ENCODE peak calls at places on chromosomes 16 and 17, in eight cellular contexts. D, P, Z, Y, C, W, X and G are unnamed samples.

GRCh38 chr17:50620848-50621247 is 13.8 kb upstream of the ABCC3 start:
- DNase-seq in D (no peak), P (no peak), Z (no peak), Y (no peak), C (no peak), W (no peak), X (no peak), G (no peak)

GRCh38 chr17:49148171-49148570 is 15.6 kb downstream of the B4GALNT2 start:
- DNase-seq in D (no peak), P (no peak), Z (no peak), Y (no peak), C (no peak), W (no peak), X (no peak), G (no peak)

GRCh38 chr16:80671281-80671849 is 130.6 kb downstream of the DYNLRB2 start:
- DNase-seq in D (no peak), P (no peak), Z (no peak), Y (no peak), C (no peak), W (no peak), X (no peak), G (no peak)

GRCh38 chr17:75009139-75009724 is 3.2 kb upstream of the MRPL58 start:
- DNase-seq in D (peak), P (no peak), Z (no peak), Y (no peak), C (no peak), W (no peak), X (no peak), G (no peak)

GRCh38 chr17:11608396-11608795 is 10.1 kb downstream of the DNAH9 start:
- DNase-seq in D (no peak), P (no peak), Z (peak), Y (no peak), C (no peak), W (peak), X (no peak), G (no peak)

GRCh38 chr16:79599256-79599836 is 1.2 kb downstream of the MAF start:
- DNase-seq in D (peak), P (no peak), Z (no peak), Y (no peak), C (peak), W (no peak), X (no peak), G (no peak)

GRCh38 chr17:45954914-45955313 is 44.1 kb upstream of the STH start:
- DNase-seq in D (no peak), P (no peak), Z (no peak), Y (no peak), C (no peak), W (no peak), X (no peak), G (no peak)

GRCh38 chr16:47777191-47777590 is 316.1 kb downstream of the PHKB start:
- DNase-seq in D (no peak), P (no peak), Z (no peak), Y (no peak), C (no peak), W (no peak), X (no peak), G (peak)

GRCh38 chr17:13996758-13997157 is 72.5 kb upstream of the COX10 start:
- DNase-seq in D (no peak), P (no peak), Z (no peak), Y (no peak), C (no peak), W (no peak), X (no peak), G (peak)

GRCh38 chr17:65530158-65530984 is 31.1 kb downstream of the AXIN2 start:
- DNase-seq in D (no peak), P (no peak), Z (no peak), Y (no peak), C (no peak), W (no peak), X (no peak), G (no peak)

GRCh38 chr17:74159226-74159840 is 44.1 kb upstream of the RPL38 start:
- DNase-seq in D (no peak), P (no peak), Z (no peak), Y (no peak), C (no peak), W (no peak), X (no peak), G (no peak)

GRCh38 chr16:68739964-68740627 is 3.0 kb downstream of the CDH1 start:
- DNase-seq in D (no peak), P (no peak), Z (no peak), Y (no peak), C (no peak), W (peak), X (no peak), G (no peak)

GRCh38 chr16:68194263-68194662 is 41.7 kb downstream of the ESRP2 start:
- DNase-seq in D (no peak), P (no peak), Z (no peak), Y (no peak), C (no peak), W (no peak), X (no peak), G (no peak)

GRCh38 chr17:64001763-64002529 is 3.8 kb downstream of the PRR29 start:
- DNase-seq in D (peak), P (no peak), Z (no peak), Y (peak), C (peak), W (no peak), X (no peak), G (peak)

GRCh38 chr17:7851438-7852261 is 3.2 kb upstream of the TMEM88 start:
- DNase-seq in D (peak), P (no peak), Z (peak), Y (peak), C (peak), W (peak), X (peak), G (peak)
- H3K4me3 ChIP-seq in D (peak), P (no peak), Z (peak), Y (peak), C (no peak), W (no peak), X (peak), G (no peak)

GRCh38 chr16:12320298-12320706 is 343.8 kb downstream of the SNX29 start:
- DNase-seq in D (no peak), P (no peak), Z (no peak), Y (no peak), C (no peak), W (no peak), X (no peak), G (peak)
- H3K4me3 ChIP-seq in D (no peak), P (no peak), Z (no peak), Y (no peak), C (no peak), W (no peak), X (no peak), G (no peak)

GRCh38 chr17:59827721-59828477 is 64.8 kb downstream of the TUBD1 start:
- DNase-seq in D (peak), P (no peak), Z (no peak), Y (no peak), C (peak), W (no peak), X (peak), G (no peak)
- H3K4me3 ChIP-seq in D (no peak), P (no peak), Z (no peak), Y (no peak), C (no peak), W (no peak), X (peak), G (no peak)

GRCh38 chr17:77376795-77377751 is 236.3 kb downstream of the SEC14L1 start:
- DNase-seq in D (no peak), P (no peak), Z (peak), Y (no peak), C (no peak), W (peak), X (no peak), G (peak)

GRCh38 chr17:77375917-77376651 is 235.3 kb downstream of the SEC14L1 start:
- DNase-seq in D (no peak), P (no peak), Z (peak), Y (no peak), C (no peak), W (no peak), X (peak), G (peak)

GRCh38 chr17:77375108-77375507 is 234.3 kb downstream of the SEC14L1 start:
- DNase-seq in D (no peak), P (no peak), Z (peak), Y (peak), C (no peak), W (no peak), X (no peak), G (no peak)

GRCh38 chr17:77374170-77374936 is 233.6 kb downstream of the SEC14L1 start:
- DNase-seq in D (peak), P (peak), Z (peak), Y (peak), C (peak), W (peak), X (peak), G (peak)

DNA sequence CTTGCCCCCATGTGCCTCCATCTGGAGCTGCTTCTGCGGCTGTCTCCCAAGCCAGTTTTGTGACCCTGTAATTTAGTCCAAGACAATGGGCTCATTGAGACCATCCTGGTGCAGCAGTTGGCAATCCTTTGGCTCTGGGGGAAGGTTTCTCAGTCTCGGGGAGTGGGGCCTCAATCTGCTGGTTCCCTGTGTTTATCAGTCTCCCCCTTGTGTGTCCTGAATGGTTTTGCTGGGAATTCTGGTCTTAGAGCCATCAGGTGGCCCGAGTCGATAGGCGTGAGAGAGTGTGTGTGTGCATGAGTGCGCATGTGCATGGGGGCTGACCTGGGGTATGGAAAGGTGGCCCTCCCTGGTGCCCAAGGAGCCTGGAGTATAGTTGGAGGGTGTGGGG is 234.8 kb downstream of the SEC14L1 start:
- DNase-seq in D (no peak), P (no peak), Z (no peak), Y (no peak), C (no peak), W (no peak), X (no peak), G (no peak)
- H3K4me3 ChIP-seq in D (peak), P (peak), Z (peak), Y (peak), C (no peak), W (peak), X (peak), G (peak)

GRCh38 chr16:16019488-16019887 is 70.1 kb downstream of the ABCC1 start:
- DNase-seq in D (no peak), P (no peak), Z (no peak), Y (no peak), C (no peak), W (no peak), X (no peak), G (peak)
- H3K4me3 ChIP-seq in D (no peak), P (no peak), Z (no peak), Y (no peak), C (no peak), W (no peak), X (no peak), G (no peak)